ENCODE peak calls at places on chromosomes 6 and 20, in four cellular contexts. S is BJ, H is GM23338, B is GM06990. Q is an unnamed sample.

GRCh38 chr20:49987868-49988690 is 5.3 kb downstream of the SNAI1 start:
- DNase-seq in B (no peak), H (no peak), S (no peak), Q (no peak)

GRCh38 chr6:27532820-27533538 is 60.1 kb upstream of the ZNF184 start:
- DNase-seq in B (no peak), S (no peak), H (peak), Q (no peak)

GRCh38 chr20:24634855-24635254 is 165.4 kb downstream of the SYNDIG1 start:
- DNase-seq in B (no peak), S (peak), H (peak), Q (peak)

GRCh38 chr6:95991906-95992305 is 23.9 kb upstream of the FUT9 start:
- DNase-seq in H (no peak), S (no peak), B (no peak), Q (no peak)

GRCh38 chr20:40336034-40336433 is 353.0 kb downstream of the MAFB start:
- DNase-seq in S (no peak), H (no peak), B (no peak), Q (no peak)

GRCh38 chr6:109872549-109872948 is 105.6 kb upstream of the GPR6 start:
- DNase-seq in H (no peak), B (no peak), S (no peak), Q (no peak)

GRCh38 chr6:163146036-163146435 is 268.5 kb upstream of the QKI start:
- DNase-seq in S (no peak), B (no peak), H (no peak), Q (no peak)

GRCh38 chr6:2114100-2114499 is 131.3 kb downstream of the GMDS start:
- DNase-seq in B (no peak), S (no peak), H (no peak), Q (no peak)

GRCh38 chr6:5096482-5096881 is 11.3 kb downstream of the PPP1R3G start:
- DNase-seq in H (no peak), S (no peak), B (no peak), Q (no peak)

GRCh38 chr6:25068866-25069265 is 133.1 kb upstream of the RIPOR2 start:
- DNase-seq in H (no peak), B (no peak), S (no peak), Q (no peak)

GRCh38 chr20:53621482-53622246 is 28.0 kb upstream of the ZNF217 start:
- DNase-seq in B (peak), H (peak), S (peak), Q (peak)

GRCh38 chr6:26125015-26125690 is 37.9 kb downstream of the HFE start:
- DNase-seq in H (no peak), S (no peak), B (peak), Q (no peak)

GRCh38 chr6:53395986-53396385 is 47.2 kb upstream of the ELOVL5 start:
- DNase-seq in B (no peak), H (no peak), S (no peak), Q (no peak)